ENCODE peak calls at places on chromosome 13, in five cellular contexts. P is lower lobe of right lung; Y is EH; D is effector CD4-positive, alpha-beta T cell; Q is BJ. A is an unnamed sample.

GRCh38 chr13:43270043-43270830 is 246.9 kb downstream of the DNAJC15 start:
- DNase-seq in P (no peak), Y (peak), D (no peak), Q (no peak), A (no peak)

GRCh38 chr13:48976677-48977625 is 1.2 kb downstream of the FNDC3A start:
- DNase-seq in P (no peak), Y (peak), D (no peak), Q (no peak), A (peak)

GRCh38 chr13:65292488-65292901 is 1937.6 kb downstream of the PCDH9 start:
- DNase-seq in P (no peak), Y (peak), D (no peak), Q (peak), A (no peak)

GRCh38 chr13:51645154-51645650 is 60.9 kb downstream of the WDFY2 start:
- DNase-seq in P (no peak), Y (peak), D (peak), Q (peak), A (peak)

GRCh38 chr13:55572408-55572807 is 1568.3 kb upstream of the PRR20A start:
- DNase-seq in P (no peak), Y (no peak), D (no peak), Q (no peak), A (no peak)

GRCh38 chr13:82076421-82076820 is 1735.5 kb upstream of the SPRY2 start:
- DNase-seq in P (no peak), Y (no peak), D (no peak), Q (no peak), A (no peak)

GRCh38 chr13:20116213-20116612 is 44.6 kb downstream of the GJA3 start:
- DNase-seq in P (no peak), Y (no peak), D (no peak), Q (no peak), A (no peak)

GRCh38 chr13:85469320-85469719 is 329.9 kb downstream of the SLITRK6 start:
- DNase-seq in P (no peak), Y (no peak), D (no peak), Q (no peak), A (no peak)

GRCh38 chr13:89878904-89879303 is 1468.6 kb upstream of the MIR17HG start:
- DNase-seq in P (no peak), Y (no peak), D (no peak), Q (no peak), A (no peak)

GRCh38 chr13:53250272-53250875 is 221.8 kb downstream of the OLFM4 start:
- DNase-seq in P (no peak), Y (peak), D (no peak), Q (peak), A (peak)

GRCh38 chr13:113959198-113959597 is 14.7 kb downstream of the C13orf46 start:
- DNase-seq in P (no peak), Y (no peak), D (no peak), Q (no peak), A (peak)

GRCh38 chr13:18212873-18213272 is 968.8 kb downstream of the TUBA3C start:
- DNase-seq in P (peak), Y (peak), D (no peak), Q (no peak), A (peak)

GRCh38 chr13:114226088-114226487 is 8.6 kb upstream of the CDC16 start:
- DNase-seq in P (no peak), Y (no peak), D (no peak), Q (no peak), A (no peak)

GRCh38 chr13:54424344-54424743 is 1395.7 kb downstream of the OLFM4 start:
- DNase-seq in P (no peak), Y (no peak), D (no peak), Q (no peak), A (no peak)

GRCh38 chr13:106405731-106406130 is 129.7 kb downstream of the EFNB2 start:
- DNase-seq in P (no peak), Y (no peak), D (no peak), Q (no peak), A (no peak)

GRCh38 chr13:31322702-31323101 is 122.9 kb downstream of the B3GLCT start:
- DNase-seq in P (no peak), Y (no peak), D (no peak), Q (no peak), A (no peak)

GRCh38 chr13:74067818-74068217 is 66.4 kb downstream of the KLF12 start:
- DNase-seq in P (no peak), Y (peak), D (no peak), Q (no peak), A (no peak)

GRCh38 chr13:96460571-96460970 is 370.7 kb downstream of the HS6ST3 start:
- DNase-seq in P (no peak), Y (no peak), D (no peak), Q (no peak), A (no peak)

GRCh38 chr13:40809471-40809870 is 20.1 kb downstream of the SLC25A15 start:
- DNase-seq in P (no peak), Y (no peak), D (no peak), Q (no peak), A (no peak)

GRCh38 chr13:30739646-30740642 is 4.6 kb downstream of the ALOX5AP start:
- DNase-seq in P (no peak), Y (peak), D (peak), Q (no peak), A (peak)

GRCh38 chr13:42320375-42320787 is 48.4 kb downstream of the AKAP11 start:
- DNase-seq in P (no peak), Y (no peak), D (no peak), Q (no peak), A (no peak)

GRCh38 chr13:59012731-59013130 is 1151.0 kb downstream of the DIAPH3 start:
- DNase-seq in P (no peak), Y (no peak), D (no peak), Q (no peak), A (no peak)

GRCh38 chr13:29935309-29935981 is 85.0 kb upstream of the UBL3 start:
- DNase-seq in P (peak), Y (no peak), D (peak), Q (no peak), A (no peak)

GRCh38 chr13:29878101-29878500 is 27.7 kb upstream of the UBL3 start:
- DNase-seq in P (no peak), Y (no peak), D (no peak), Q (no peak), A (no peak)

GRCh38 chr13:44129418-44129817 is 244.2 kb upstream of the SERP2 start:
- DNase-seq in P (no peak), Y (no peak), D (no peak), Q (no peak), A (no peak)

GRCh38 chr13:44974056-44974798 is 15.0 kb downstream of the NUFIP1 start:
- DNase-seq in P (no peak), Y (peak), D (no peak), Q (no peak), A (no peak)

GRCh38 chr13:41643502-41643901 is 186.2 kb downstream of the RGCC start:
- DNase-seq in P (no peak), Y (no peak), D (no peak), Q (no peak), A (no peak)

GRCh38 chr13:40495620-40496001 is 170.8 kb downstream of the FOXO1 start:
- DNase-seq in P (no peak), Y (no peak), D (no peak), Q (no peak), A (peak)

GRCh38 chr13:114019367-114019766 is 45.5 kb upstream of the C13orf46 start:
- DNase-seq in P (no peak), Y (peak), D (no peak), Q (no peak), A (no peak)

GRCh38 chr13:111898956-111899713 is 167.8 kb upstream of the SOX1 start:
- DNase-seq in P (no peak), Y (no peak), D (no peak), Q (no peak), A (no peak)

GRCh38 chr13:50991624-50992610 is 82.3 kb downstream of the RNASEH2B start:
- DNase-seq in P (no peak), Y (no peak), D (no peak), Q (no peak), A (no peak)

GRCh38 chr13:109155301-109155761 is 525.9 kb downstream of the MYO16 start:
- DNase-seq in P (no peak), Y (peak), D (no peak), Q (no peak), A (no peak)

GRCh38 chr13:66265446-66265845 is 964.7 kb downstream of the PCDH9 start:
- DNase-seq in P (no peak), Y (peak), D (no peak), Q (no peak), A (no peak)

GRCh38 chr13:67147257-67148218 is 82.6 kb downstream of the PCDH9 start:
- DNase-seq in P (no peak), Y (peak), D (no peak), Q (peak), A (peak)

GRCh38 chr13:51935326-51936171 is 73.8 kb downstream of the CCDC70 start:
- DNase-seq in P (no peak), Y (peak), D (no peak), Q (no peak), A (no peak)

GRCh38 chr13:87680298-87680697 is 9.1 kb downstream of the SLITRK5 start:
- DNase-seq in P (no peak), Y (no peak), D (no peak), Q (no peak), A (no peak)

GRCh38 chr13:79225487-79226232 is 180.4 kb downstream of the RBM26 start:
- DNase-seq in P (no peak), Y (peak), D (no peak), Q (no peak), A (no peak)

GRCh38 chr13:65914707-65915106 is 1315.4 kb downstream of the PCDH9 start:
- DNase-seq in P (no peak), Y (peak), D (no peak), Q (no peak), A (peak)

A was measured in dermis microvascular lymphatic vessel endothelial cell.